ENCODE peak calls at places on chromosomes 16 and 17, in six cellular contexts. W is GM12864, Q is ascending aorta, X is GM12865, S is left ventricle myocardium inferior, U is stomach. C is an unnamed sample.

GRCh38 chr16:84209989-84210388 is 19.0 kb downstream of the ADAD2 start:
- DNase-seq in W (no peak), Q (no peak), X (no peak), S (no peak), U (no peak), C (no peak)

GRCh38 chr16:66207139-66207863 is 159.2 kb upstream of the CDH5 start:
- DNase-seq in W (no peak), Q (no peak), X (no peak), S (no peak), U (no peak), C (no peak)

GRCh38 chr17:65785109-65785508 is 223.7 kb upstream of the AXIN2 start:
- DNase-seq in W (no peak), Q (no peak), X (no peak), S (no peak), U (no peak), C (no peak)

GRCh38 chr16:3513892-3514600 is 13.2 kb downstream of the CLUAP1 start:
- DNase-seq in W (no peak), Q (no peak), X (peak), S (no peak), U (no peak), C (no peak)

GRCh38 chr17:30969989-30970680 is 704 bp upstream of the RNF135 start:
- DNase-seq in W (no peak), Q (peak), X (peak), S (no peak), U (peak), C (no peak)

GRCh38 chr16:66289986-66290385 is 76.5 kb upstream of the CDH5 start:
- DNase-seq in W (no peak), Q (no peak), X (no peak), S (no peak), U (no peak), C (no peak)

GRCh38 chr16:50861926-50862325 is 120.0 kb downstream of the CYLD start:
- DNase-seq in W (no peak), Q (no peak), X (no peak), S (no peak), U (no peak), C (no peak)

GRCh38 chr17:59652119-59652518 is 32.4 kb downstream of the CLTC start:
- DNase-seq in W (no peak), Q (no peak), X (no peak), S (no peak), U (no peak), C (no peak)

GRCh38 chr16:48617711-48618148 is 7.8 kb upstream of the N4BP1 start:
- DNase-seq in W (no peak), Q (no peak), X (no peak), S (peak), U (peak), C (no peak)

GRCh38 chr17:77318021-77318420 is 177.3 kb downstream of the SEC14L1 start:
- DNase-seq in W (no peak), Q (no peak), X (no peak), S (no peak), U (no peak), C (no peak)

GRCh38 chr16:50613281-50613991 is 65.2 kb downstream of the NKD1 start:
- DNase-seq in W (no peak), Q (no peak), X (no peak), S (no peak), U (no peak), C (no peak)

GRCh38 chr17:80030730-80031410 is 4.8 kb downstream of the TBC1D16 start:
- DNase-seq in W (no peak), Q (no peak), X (no peak), S (no peak), U (peak), C (no peak)

GRCh38 chr16:57030346-57030902 is 41.1 kb downstream of the NLRC5 start:
- DNase-seq in W (no peak), Q (no peak), X (no peak), S (no peak), U (no peak), C (no peak)

GRCh38 chr16:14505846-14506245 is 124.2 kb downstream of the PARN start:
- DNase-seq in W (no peak), Q (no peak), X (no peak), S (no peak), U (no peak), C (no peak)

GRCh38 chr17:17959520-17960361 is 12.5 kb downstream of the TOM1L2 start:
- DNase-seq in W (peak), Q (no peak), X (peak), S (no peak), U (no peak), C (no peak)

GRCh38 chr16:66462912-66463311 is 35.8 kb downstream of the BEAN1 start:
- DNase-seq in W (no peak), Q (no peak), X (no peak), S (no peak), U (no peak), C (no peak)

GRCh38 chr17:79323556-79323955 is 248.9 kb downstream of the ENGASE start:
- DNase-seq in W (no peak), Q (no peak), X (no peak), S (no peak), U (no peak), C (no peak)

GRCh38 chr17:82449883-82450356 is 632 bp downstream of the CYBC1 start:
- DNase-seq in W (no peak), Q (no peak), X (no peak), S (no peak), U (no peak), C (no peak)

GRCh38 chr16:58082381-58082780 is 46.8 kb downstream of the CFAP20 start:
- DNase-seq in W (no peak), Q (no peak), X (no peak), S (no peak), U (no peak), C (no peak)

GRCh38 chr16:31072540-31073072 is 1.4 kb downstream of the ZNF668 start:
- DNase-seq in W (peak), Q (peak), X (peak), S (no peak), U (no peak), C (peak)

GRCh38 chr17:13346081-13346533 is 255.6 kb downstream of the HS3ST3A1 start:
- DNase-seq in W (no peak), Q (no peak), X (no peak), S (no peak), U (no peak), C (no peak)

GRCh38 chr16:83911290-83911689 is 12.4 kb downstream of the MLYCD start:
- DNase-seq in W (no peak), Q (no peak), X (no peak), S (no peak), U (no peak), C (no peak)

GRCh38 chr16:27475561-27475960 is 73.6 kb downstream of the IL21R start:
- DNase-seq in W (no peak), Q (no peak), X (no peak), S (no peak), U (no peak), C (no peak)

GRCh38 chr17:48483471-48484131 is 47.2 kb downstream of the HOXB1 start:
- DNase-seq in W (no peak), Q (no peak), X (peak), S (no peak), U (no peak), C (no peak)

GRCh38 chr17:75388476-75389030 is 16.9 kb downstream of the GRB2 start:
- DNase-seq in W (no peak), Q (no peak), X (no peak), S (no peak), U (no peak), C (no peak)

GRCh38 chr17:1390422-1391367 is 9.3 kb downstream of the YWHAE start:
- DNase-seq in W (no peak), Q (no peak), X (no peak), S (no peak), U (no peak), C (no peak)

GRCh38 chr16:89581861-89582563 is 6.5 kb downstream of the CPNE7 start:
- DNase-seq in W (no peak), Q (no peak), X (no peak), S (no peak), U (peak), C (no peak)

GRCh38 chr16:528111-529011 is 849 bp downstream of the CAPN15 start:
- DNase-seq in W (no peak), Q (no peak), X (peak), S (no peak), U (peak), C (peak)

GRCh38 chr16:82832861-82833260 is 206.1 kb downstream of the CDH13 start:
- DNase-seq in W (no peak), Q (no peak), X (no peak), S (no peak), U (no peak), C (no peak)

GRCh38 chr16:89368604-89369249 is 121.6 kb downstream of the ANKRD11 start:
- DNase-seq in W (no peak), Q (no peak), X (no peak), S (no peak), U (no peak), C (no peak)

GRCh38 chr17:51152766-51153209 is 571 bp upstream of the NME1 start:
- DNase-seq in W (no peak), Q (no peak), X (no peak), S (no peak), U (no peak), C (no peak)

GRCh38 chr16:49456763-49457162 is 83.2 kb downstream of the C16orf78 start:
- DNase-seq in W (no peak), Q (peak), X (no peak), S (no peak), U (peak), C (no peak)

GRCh38 chr17:48520631-48521045 is 10.2 kb downstream of the HOXB1 start:
- DNase-seq in W (no peak), Q (no peak), X (no peak), S (no peak), U (no peak), C (no peak)

GRCh38 chr16:88827727-88828126 is 16.0 kb upstream of the APRT start:
- DNase-seq in W (no peak), Q (no peak), X (no peak), S (no peak), U (no peak), C (no peak)

GRCh38 chr17:79413591-79413990 is 197.3 kb downstream of the RBFOX3 start:
- DNase-seq in W (no peak), Q (no peak), X (no peak), S (no peak), U (no peak), C (no peak)

GRCh38 chr17:61833536-61834203 is 29.7 kb downstream of the BRIP1 start:
- DNase-seq in W (no peak), Q (no peak), X (no peak), S (no peak), U (no peak), C (no peak)

GRCh38 chr17:560379-560935 is 154.2 kb downstream of the VPS53 start:
- DNase-seq in W (no peak), Q (no peak), X (no peak), S (no peak), U (no peak), C (no peak)

GRCh38 chr17:13321932-13322701 is 279.6 kb downstream of the HS3ST3A1 start:
- DNase-seq in W (no peak), Q (no peak), X (no peak), S (no peak), U (no peak), C (no peak)

GRCh38 chr16:74064120-74064735 is 232.4 kb upstream of the PSMD7 start:
- DNase-seq in W (no peak), Q (no peak), X (no peak), S (no peak), U (no peak), C (no peak)
- TF ChIP-seq CTCF in W (no peak), Q (no peak), X (no peak), S (peak), U (no peak), C (no peak)

DNA sequence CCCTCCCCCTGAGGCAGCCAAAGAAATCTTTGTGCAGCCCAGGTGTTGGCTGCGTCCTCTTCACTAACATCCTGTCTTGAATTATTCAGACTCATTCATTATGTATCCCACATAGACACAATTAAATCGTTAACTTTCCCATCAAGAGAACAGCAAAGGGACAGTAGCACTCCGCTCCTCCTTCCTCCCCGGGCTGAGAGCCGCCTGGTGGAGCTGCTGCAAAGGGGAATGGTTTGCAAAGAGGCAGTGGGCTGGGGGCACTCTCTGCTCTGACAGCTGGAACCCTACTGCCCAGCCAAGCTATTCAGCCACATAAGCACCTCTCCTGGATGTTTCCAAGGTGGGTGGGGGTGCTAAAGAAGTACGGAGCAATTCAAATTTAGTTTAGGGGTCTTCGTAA is 289.9 kb upstream of the SOX9 start:
- DNase-seq in W (no peak), Q (no peak), X (no peak), S (no peak), U (no peak), C (peak)
- TF ChIP-seq CTCF in W (no peak), Q (no peak), X (no peak), S (no peak), U (no peak), C (no peak)

GRCh38 chr16:53510704-53511070 is 7.7 kb upstream of the AKTIP start:
- DNase-seq in W (no peak), Q (no peak), X (no peak), S (no peak), U (no peak), C (no peak)
- TF ChIP-seq CTCF in W (no peak), Q (no peak), X (no peak), S (peak), U (no peak), C (peak)

GRCh38 chr17:69358688-69359596 is 32.0 kb upstream of the ABCA5 start:
- DNase-seq in W (no peak), Q (no peak), X (peak), S (no peak), U (no peak), C (peak)
- TF ChIP-seq CTCF in W (peak), Q (no peak), X (peak), S (no peak), U (no peak), C (peak)

GRCh38 chr17:42744806-42745617 is at the start of gene EZH1:
- DNase-seq in W (peak), Q (peak), X (peak), S (peak), U (peak), C (peak)
- TF ChIP-seq CTCF in W (no peak), Q (peak), X (no peak), S (peak), U (no peak), C (no peak)

GRCh38 chr16:9818702-9819101 is 363.5 kb downstream of the GRIN2A start:
- DNase-seq in W (no peak), Q (no peak), X (no peak), S (no peak), U (no peak), C (no peak)

GRCh38 chr16:9821970-9822369 is 360.3 kb downstream of the GRIN2A start:
- DNase-seq in W (no peak), Q (no peak), X (no peak), S (no peak), U (no peak), C (no peak)

GRCh38 chr16:9823510-9823909 is 358.7 kb downstream of the GRIN2A start:
- DNase-seq in W (no peak), Q (no peak), X (no peak), S (no peak), U (no peak), C (no peak)

GRCh38 chr16:9821331-9821730 is 360.9 kb downstream of the GRIN2A start:
- DNase-seq in W (no peak), Q (no peak), X (no peak), S (no peak), U (no peak), C (no peak)

GRCh38 chr16:9820481-9821246 is 361.6 kb downstream of the GRIN2A start:
- DNase-seq in W (no peak), Q (no peak), X (no peak), S (no peak), U (no peak), C (peak)
- TF ChIP-seq CTCF in W (no peak), Q (no peak), X (no peak), S (no peak), U (no peak), C (peak)

DNA sequence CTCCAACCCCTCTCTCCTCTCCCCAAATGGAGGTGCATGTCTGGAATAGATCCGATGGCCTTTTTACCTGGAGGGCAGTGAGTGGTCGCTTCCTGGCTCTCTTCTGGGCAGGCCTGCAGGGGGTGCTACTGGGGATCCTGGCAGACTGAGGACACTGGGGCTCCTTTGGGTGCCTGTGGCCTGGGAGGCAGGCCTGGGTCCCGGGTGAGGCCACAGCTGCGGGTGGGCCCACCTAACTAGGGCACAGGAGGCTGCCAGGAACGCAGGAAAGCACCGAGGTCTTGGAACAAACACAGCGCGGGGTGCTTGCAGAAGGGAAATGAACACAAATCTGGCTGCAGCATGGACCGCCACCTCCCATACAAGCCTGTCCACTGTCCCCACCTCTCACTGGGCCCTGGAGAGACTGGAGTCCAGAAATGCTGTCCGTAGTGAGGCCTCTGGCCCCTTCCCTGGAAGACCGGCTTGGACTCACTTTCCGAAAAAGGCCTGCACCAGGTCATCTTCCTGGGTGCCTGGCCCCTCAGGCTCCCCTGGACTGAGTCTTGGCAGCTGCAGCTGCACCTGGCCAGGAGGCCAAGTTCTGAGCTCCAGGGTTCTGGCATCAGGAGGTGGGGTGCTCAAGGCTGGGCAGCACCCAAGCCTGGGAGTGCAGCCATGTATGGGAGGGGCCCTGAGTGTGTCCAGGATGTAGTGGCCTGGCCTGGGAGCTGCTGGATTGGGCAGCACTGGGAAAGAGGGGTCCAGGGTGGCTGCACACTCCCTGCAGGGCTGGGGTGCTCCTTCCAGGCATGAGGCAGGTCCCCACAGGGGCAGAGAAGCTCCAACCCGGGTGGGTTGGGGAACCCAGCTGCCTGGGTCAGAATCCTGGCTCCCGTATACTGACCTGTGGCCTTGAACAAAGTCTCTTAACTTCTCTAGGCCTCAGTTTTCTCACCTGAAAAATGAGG is 195.1 kb downstream of the IRF8 start:
- DNase-seq in W (no peak), Q (no peak), X (no peak), S (no peak), U (no peak), C (no peak)
- TF ChIP-seq CTCF in W (peak), Q (no peak), X (no peak), S (no peak), U (no peak), C (no peak)

DNA sequence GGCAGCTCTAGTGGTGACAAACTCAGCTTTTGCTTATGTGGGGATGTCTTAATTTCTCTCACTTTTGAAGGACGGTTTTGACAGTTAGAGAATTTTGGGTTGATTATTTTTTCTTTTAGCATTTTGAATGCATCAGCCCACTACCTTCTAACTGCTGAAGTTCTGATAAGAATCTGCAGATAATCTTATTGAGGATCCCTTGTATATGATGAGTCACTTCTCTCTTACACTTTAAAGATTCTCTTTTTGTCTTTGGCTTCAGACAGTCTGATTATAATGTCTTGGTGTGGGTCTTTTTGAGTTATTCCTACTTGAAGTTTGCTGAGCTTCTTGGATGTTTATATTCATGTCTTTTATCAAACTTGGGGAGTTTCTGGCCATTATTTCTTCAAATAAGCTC is 5.5 kb upstream of the PRKCB start:
- DNase-seq in W (no peak), Q (no peak), X (no peak), S (no peak), U (no peak), C (no peak)
- TF ChIP-seq CTCF in W (no peak), Q (no peak), X (no peak), S (no peak), U (no peak), C (no peak)

DNA sequence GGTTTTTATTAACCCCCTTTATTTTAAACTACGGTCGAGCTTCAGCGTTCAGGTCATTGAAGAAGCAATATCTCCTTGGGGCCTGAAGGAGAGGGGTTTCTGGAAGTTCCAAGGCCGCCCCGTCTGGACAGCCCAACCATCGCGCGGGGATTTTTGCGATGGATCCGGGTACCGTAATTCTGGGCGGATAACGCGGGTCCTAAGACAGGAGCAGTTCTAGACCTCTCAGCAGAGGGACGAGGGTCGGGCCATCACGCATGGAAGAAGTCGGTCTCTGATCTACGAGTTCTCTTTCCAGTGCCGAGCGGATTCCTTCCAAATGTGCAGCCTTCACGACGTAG is 3.6 kb downstream of the BORCS6 start:
- DNase-seq in W (no peak), Q (no peak), X (no peak), S (no peak), U (no peak), C (no peak)
- TF ChIP-seq CTCF in W (no peak), Q (peak), X (no peak), S (no peak), U (no peak), C (no peak)

DNA sequence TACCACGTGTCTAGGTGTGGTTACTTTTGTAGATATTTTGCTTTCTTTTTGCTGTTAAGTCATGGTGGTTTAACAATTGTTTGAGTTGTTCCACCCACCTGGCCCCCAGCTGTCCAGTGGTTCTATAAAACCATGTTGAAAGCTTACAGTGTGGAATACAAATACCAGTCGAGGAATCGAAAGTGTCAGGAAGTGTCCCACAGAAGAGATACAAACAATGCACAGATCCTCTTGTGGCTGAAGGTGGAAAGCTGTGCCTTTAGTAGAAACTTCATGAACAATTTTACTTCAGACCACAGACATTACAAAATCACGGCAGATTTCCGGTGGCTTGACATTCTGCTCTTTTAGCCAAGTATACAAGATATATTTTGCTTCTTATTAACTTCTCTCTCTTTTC is 782.4 kb upstream of the SOX9 start:
- DNase-seq in W (no peak), Q (no peak), X (no peak), S (no peak), U (no peak), C (no peak)
- TF ChIP-seq CTCF in W (no peak), Q (no peak), X (no peak), S (no peak), U (no peak), C (no peak)